ENCODE peak calls at places on chromosomes 11 and 22, in eight cellular contexts. One of them, this sample, is unnamed.
A peak's percentile ranks its signal among the peaks of the same experiment; 100 is the strongest.

GRCh38 chr22:24028533-24028932 is 17.4 kb downstream of the CABIN1 start:
- DNase-seq in PC-9: no peak
- DNase-seq in psoas muscle: no peak
- DNase-seq in DND-41: no peak
- DNase-seq in endothelial cell of umbilical vein: no peak
- DNase-seq in lower lobe of right lung: no peak
- DNase-seq in IMR-90: no peak
- DNase-seq in fibroblast of lung: no peak
- DNase-seq in this sample: peak; percentile 23

GRCh38 chr11:1157645-1158591 is at the start of gene MUC5AC:
- DNase-seq in psoas muscle: no peak
- DNase-seq in lower lobe of right lung: no peak
- DNase-seq in endothelial cell of umbilical vein: no peak
- DNase-seq in fibroblast of lung: no peak
- DNase-seq in DND-41: no peak
- DNase-seq in PC-9: no peak
- DNase-seq in IMR-90: no peak
- DNase-seq in this sample: no peak

GRCh38 chr11:79439430-79439892 is 1.4 kb downstream of the TENM4 start:
- DNase-seq in lower lobe of right lung: no peak
- DNase-seq in endothelial cell of umbilical vein: no peak
- DNase-seq in IMR-90: peak; percentile 59
- DNase-seq in PC-9: no peak
- DNase-seq in DND-41: no peak
- DNase-seq in psoas muscle: no peak
- DNase-seq in fibroblast of lung: peak; percentile 60
- DNase-seq in this sample: no peak

GRCh38 chr11:121282376-121282775 is 10.2 kb upstream of the SC5D start:
- DNase-seq in fibroblast of lung: no peak
- DNase-seq in IMR-90: no peak
- DNase-seq in DND-41: no peak
- DNase-seq in psoas muscle: no peak
- DNase-seq in endothelial cell of umbilical vein: no peak
- DNase-seq in PC-9: peak; percentile 32
- DNase-seq in lower lobe of right lung: no peak
- DNase-seq in this sample: peak; percentile 57

GRCh38 chr11:128692750-128693578 is 908 bp upstream of the FLI1 start:
- DNase-seq in endothelial cell of umbilical vein: no peak
- DNase-seq in IMR-90: no peak
- DNase-seq in lower lobe of right lung: peak; percentile 61
- DNase-seq in PC-9: no peak
- DNase-seq in psoas muscle: peak; percentile 56
- DNase-seq in DND-41: no peak
- DNase-seq in fibroblast of lung: peak; percentile 39
- DNase-seq in this sample: no peak

GRCh38 chr11:45543808-45544422 is 121.5 kb downstream of the CHST1 start:
- DNase-seq in lower lobe of right lung: no peak
- DNase-seq in endothelial cell of umbilical vein: peak; percentile 4
- DNase-seq in fibroblast of lung: peak; percentile 2
- DNase-seq in DND-41: peak; percentile 49
- DNase-seq in PC-9: no peak
- DNase-seq in psoas muscle: no peak
- DNase-seq in IMR-90: peak; percentile 4
- DNase-seq in this sample: no peak

GRCh38 chr22:27720860-27721259 is 80.7 kb downstream of the MN1 start:
- DNase-seq in DND-41: no peak
- DNase-seq in endothelial cell of umbilical vein: no peak
- DNase-seq in IMR-90: no peak
- DNase-seq in PC-9: no peak
- DNase-seq in psoas muscle: peak; percentile 31
- DNase-seq in lower lobe of right lung: no peak
- DNase-seq in fibroblast of lung: no peak
- DNase-seq in this sample: peak; percentile 40

GRCh38 chr11:92941676-92942571 is 27.5 kb upstream of the MTNR1B start:
- DNase-seq in PC-9: peak; percentile 50
- DNase-seq in endothelial cell of umbilical vein: peak; percentile 35
- DNase-seq in IMR-90: peak; percentile 50
- DNase-seq in DND-41: no peak
- DNase-seq in psoas muscle: no peak
- DNase-seq in fibroblast of lung: no peak
- DNase-seq in lower lobe of right lung: no peak
- DNase-seq in this sample: peak; percentile 28

GRCh38 chr11:124875401-124875800 is 10.2 kb downstream of the ROBO3 start:
- DNase-seq in DND-41: no peak
- DNase-seq in psoas muscle: no peak
- DNase-seq in IMR-90: no peak
- DNase-seq in lower lobe of right lung: no peak
- DNase-seq in PC-9: no peak
- DNase-seq in fibroblast of lung: no peak
- DNase-seq in endothelial cell of umbilical vein: no peak
- DNase-seq in this sample: no peak

GRCh38 chr11:86459682-86460460 is 85.2 kb downstream of the CCDC81 start:
- DNase-seq in fibroblast of lung: peak; percentile 95
- DNase-seq in PC-9: peak; percentile 96
- DNase-seq in DND-41: no peak
- DNase-seq in IMR-90: peak; percentile 95
- DNase-seq in lower lobe of right lung: peak; percentile 53
- DNase-seq in psoas muscle: peak; percentile 54
- DNase-seq in endothelial cell of umbilical vein: peak; percentile 99
- DNase-seq in this sample: peak; percentile 82

GRCh38 chr11:23313001-23313400 is 452.7 kb upstream of the CCDC179 start:
- DNase-seq in lower lobe of right lung: no peak
- DNase-seq in PC-9: no peak
- DNase-seq in IMR-90: no peak
- DNase-seq in fibroblast of lung: peak; percentile 70
- DNase-seq in DND-41: peak; percentile 5
- DNase-seq in psoas muscle: no peak
- DNase-seq in endothelial cell of umbilical vein: no peak
- DNase-seq in this sample: no peak

GRCh38 chr11:10641314-10642206 is 52.0 kb downstream of the IRAG1 start:
- DNase-seq in lower lobe of right lung: no peak
- DNase-seq in IMR-90: no peak
- DNase-seq in psoas muscle: no peak
- DNase-seq in DND-41: no peak
- DNase-seq in PC-9: no peak
- DNase-seq in fibroblast of lung: no peak
- DNase-seq in endothelial cell of umbilical vein: no peak
- DNase-seq in this sample: no peak

GRCh38 chr11:28539239-28540025 is 431.2 kb downstream of the METTL15 start:
- DNase-seq in fibroblast of lung: peak; percentile 33
- DNase-seq in IMR-90: peak; percentile 54
- DNase-seq in lower lobe of right lung: no peak
- DNase-seq in DND-41: no peak
- DNase-seq in psoas muscle: no peak
- DNase-seq in PC-9: no peak
- DNase-seq in endothelial cell of umbilical vein: no peak
- DNase-seq in this sample: no peak

GRCh38 chr11:20584093-20584774 is 15.2 kb upstream of the SLC6A5 start:
- DNase-seq in PC-9: no peak
- DNase-seq in endothelial cell of umbilical vein: no peak
- DNase-seq in lower lobe of right lung: no peak
- DNase-seq in fibroblast of lung: no peak
- DNase-seq in DND-41: no peak
- DNase-seq in IMR-90: no peak
- DNase-seq in psoas muscle: no peak
- DNase-seq in this sample: peak; percentile 80

GRCh38 chr22:24968066-24968561 is 15.6 kb downstream of the KIAA1671 start:
- DNase-seq in endothelial cell of umbilical vein: no peak
- DNase-seq in PC-9: peak; percentile 93
- DNase-seq in IMR-90: no peak
- DNase-seq in fibroblast of lung: peak; percentile 51
- DNase-seq in lower lobe of right lung: no peak
- DNase-seq in DND-41: no peak
- DNase-seq in psoas muscle: peak; percentile 37
- DNase-seq in this sample: peak; percentile 53

GRCh38 chr11:34493926-34494595 is 19.5 kb downstream of the ELF5 start:
- DNase-seq in fibroblast of lung: no peak
- DNase-seq in endothelial cell of umbilical vein: no peak
- DNase-seq in DND-41: no peak
- DNase-seq in IMR-90: no peak
- DNase-seq in lower lobe of right lung: no peak
- DNase-seq in PC-9: no peak
- DNase-seq in psoas muscle: no peak
- DNase-seq in this sample: no peak

GRCh38 chr11:66068923-66069714 is 953 bp upstream of the PACS1 start:
- DNase-seq in DND-41: no peak
- DNase-seq in psoas muscle: peak; percentile 59
- DNase-seq in lower lobe of right lung: no peak
- DNase-seq in fibroblast of lung: peak; percentile 64
- DNase-seq in IMR-90: peak; percentile 63
- DNase-seq in PC-9: no peak
- DNase-seq in endothelial cell of umbilical vein: peak; percentile 63
- DNase-seq in this sample: peak; percentile 46

GRCh38 chr11:76653674-76654309 is 16.8 kb downstream of the LRRC32 start:
- DNase-seq in PC-9: no peak
- DNase-seq in endothelial cell of umbilical vein: no peak
- DNase-seq in IMR-90: peak; percentile 95
- DNase-seq in DND-41: no peak
- DNase-seq in lower lobe of right lung: no peak
- DNase-seq in fibroblast of lung: peak; percentile 71
- DNase-seq in psoas muscle: peak; percentile 65
- DNase-seq in this sample: no peak

GRCh38 chr11:1877211-1878133 is 14.2 kb downstream of the PRR33 start:
- DNase-seq in DND-41: no peak
- DNase-seq in lower lobe of right lung: peak; percentile 47
- DNase-seq in IMR-90: no peak
- DNase-seq in PC-9: no peak
- DNase-seq in psoas muscle: peak; percentile 62
- DNase-seq in fibroblast of lung: peak; percentile 16
- DNase-seq in endothelial cell of umbilical vein: no peak
- DNase-seq in this sample: peak; percentile 23

GRCh38 chr22:39518124-39518786 is 2.1 kb upstream of the ATF4 start:
- DNase-seq in lower lobe of right lung: peak; percentile 9
- DNase-seq in endothelial cell of umbilical vein: no peak
- DNase-seq in IMR-90: peak; percentile 30
- DNase-seq in PC-9: no peak
- DNase-seq in psoas muscle: no peak
- DNase-seq in fibroblast of lung: no peak
- DNase-seq in DND-41: no peak
- DNase-seq in this sample: no peak

GRCh38 chr22:49783926-49784629 is 43.6 kb downstream of the BRD1 start:
- DNase-seq in PC-9: no peak
- DNase-seq in lower lobe of right lung: peak; percentile 32
- DNase-seq in DND-41: no peak
- DNase-seq in endothelial cell of umbilical vein: no peak
- DNase-seq in fibroblast of lung: no peak
- DNase-seq in IMR-90: no peak
- DNase-seq in psoas muscle: peak; percentile 10
- DNase-seq in this sample: no peak

GRCh38 chr11:69304686-69305085 is 10.7 kb downstream of the MYEOV start:
- DNase-seq in DND-41: no peak
- DNase-seq in IMR-90: no peak
- DNase-seq in endothelial cell of umbilical vein: no peak
- DNase-seq in psoas muscle: no peak
- DNase-seq in lower lobe of right lung: no peak
- DNase-seq in PC-9: no peak
- DNase-seq in fibroblast of lung: no peak
- DNase-seq in this sample: no peak

GRCh38 chr22:22692707-22693530 is 48.5 kb downstream of the GGTLC2 start:
- DNase-seq in psoas muscle: no peak
- DNase-seq in lower lobe of right lung: no peak
- DNase-seq in DND-41: peak; percentile 54
- DNase-seq in IMR-90: peak; percentile 57
- DNase-seq in endothelial cell of umbilical vein: peak; percentile 36
- DNase-seq in fibroblast of lung: peak; percentile 25
- DNase-seq in PC-9: peak; percentile 46
- DNase-seq in this sample: peak; percentile 39

GRCh38 chr11:8671242-8671641 is 11.2 kb downstream of the TRIM66 start:
- DNase-seq in psoas muscle: peak; percentile 47
- DNase-seq in endothelial cell of umbilical vein: peak; percentile 92
- DNase-seq in IMR-90: peak; percentile 97
- DNase-seq in fibroblast of lung: peak; percentile 96
- DNase-seq in lower lobe of right lung: no peak
- DNase-seq in PC-9: no peak
- DNase-seq in DND-41: no peak
- DNase-seq in this sample: peak; percentile 94
- H3K4me3 ChIP-seq in psoas muscle: no peak overlapping the region
- H3K4me3 ChIP-seq in endothelial cell of umbilical vein: no peak overlapping the region
- H3K4me3 ChIP-seq in IMR-90: no peak overlapping the region
- H3K4me3 ChIP-seq in fibroblast of lung: no peak overlapping the region
- H3K4me3 ChIP-seq in lower lobe of right lung: no peak overlapping the region
- H3K4me3 ChIP-seq in PC-9: no peak overlapping the region
- H3K4me3 ChIP-seq in DND-41: no peak overlapping the region
- H3K4me3 ChIP-seq in this sample: no peak overlapping the region

DNA sequence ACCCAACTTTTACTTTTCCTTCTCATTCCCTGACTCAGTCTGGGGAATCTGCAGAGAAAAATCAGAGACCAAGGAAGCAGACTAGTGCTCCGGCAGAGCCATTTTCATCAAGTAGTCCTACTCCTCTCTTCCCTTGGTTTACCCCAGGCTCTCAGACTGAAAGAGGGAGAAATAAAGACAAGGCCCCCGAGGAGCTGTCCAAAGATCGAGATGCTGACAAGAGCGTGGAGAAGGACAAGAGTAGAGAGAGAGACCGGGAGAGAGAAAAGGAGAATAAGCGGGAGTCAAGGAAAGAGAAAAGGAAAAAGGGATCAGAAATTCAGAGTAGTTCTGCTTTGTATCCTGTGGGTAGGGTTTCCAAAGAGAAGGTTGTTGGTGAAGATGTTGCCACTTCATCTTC is 37.2 kb downstream of the KMT2A start:
- DNase-seq in psoas muscle: no peak
- DNase-seq in fibroblast of lung: no peak
- DNase-seq in PC-9: no peak
- DNase-seq in lower lobe of right lung: no peak
- DNase-seq in DND-41: no peak
- DNase-seq in IMR-90: no peak
- DNase-seq in endothelial cell of umbilical vein: no peak
- DNase-seq in this sample: no peak
- H3K27me3 ChIP-seq in psoas muscle: no peaks in the 10 kb centered on the region
- H3K27me3 ChIP-seq in fibroblast of lung: no peaks in the 10 kb centered on the region
- H3K27me3 ChIP-seq in PC-9: no peaks in the 10 kb centered on the region
- H3K27me3 ChIP-seq in lower lobe of right lung: no peaks in the 10 kb centered on the region
- H3K27me3 ChIP-seq in DND-41: no peaks in the 10 kb centered on the region
- H3K27me3 ChIP-seq in IMR-90: no peaks in the 10 kb centered on the region
- H3K27me3 ChIP-seq in endothelial cell of umbilical vein: no peaks in the 10 kb centered on the region
- H3K27me3 ChIP-seq in this sample: no peaks in the 10 kb centered on the region

GRCh38 chr11:132028380-132029240 is 658.2 kb downstream of the NTM start:
- DNase-seq in PC-9: no peak
- DNase-seq in psoas muscle: peak; percentile 25
- DNase-seq in fibroblast of lung: no peak
- DNase-seq in DND-41: peak; percentile 64
- DNase-seq in endothelial cell of umbilical vein: peak; percentile 74
- DNase-seq in IMR-90: peak; percentile 73
- DNase-seq in lower lobe of right lung: no peak
- DNase-seq in this sample: peak; percentile 61
- TF ChIP-seq CTCF in PC-9: no peak
- TF ChIP-seq CTCF in psoas muscle: peak; percentile 4
- TF ChIP-seq CTCF in fibroblast of lung: peak; percentile 79
- TF ChIP-seq CTCF in DND-41: peak; percentile 75
- TF ChIP-seq CTCF in endothelial cell of umbilical vein: peak; percentile 61
- TF ChIP-seq CTCF in IMR-90: peak; percentile 61
- TF ChIP-seq CTCF in lower lobe of right lung: peak; percentile 58
- TF ChIP-seq CTCF in this sample: peak; percentile 46

DNA sequence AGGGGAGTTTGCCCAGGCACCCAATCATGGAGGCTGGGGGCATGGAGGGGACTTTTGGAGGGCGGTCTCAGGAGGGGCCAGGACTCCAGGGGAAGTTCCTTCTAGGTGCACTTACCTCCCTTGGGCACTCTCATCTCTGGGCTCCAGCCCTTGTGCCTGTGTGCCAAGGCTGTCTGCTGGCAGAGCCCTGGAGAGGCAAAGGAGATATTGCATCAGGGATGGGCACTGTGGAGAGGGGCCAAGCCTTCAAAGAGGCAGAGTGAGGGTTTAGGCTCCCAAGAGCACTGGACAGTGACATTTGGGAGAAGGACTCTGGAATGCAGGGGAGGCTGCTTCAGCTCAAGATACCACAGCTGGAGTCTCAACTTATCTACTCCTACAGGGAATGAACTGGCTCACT is 32.2 kb upstream of the TFIP11 start:
- DNase-seq in lower lobe of right lung: no peak
- DNase-seq in endothelial cell of umbilical vein: no peak
- DNase-seq in fibroblast of lung: no peak
- DNase-seq in IMR-90: no peak
- DNase-seq in DND-41: no peak
- DNase-seq in psoas muscle: no peak
- DNase-seq in PC-9: no peak
- DNase-seq in this sample: no peak
- H3K4me3 ChIP-seq in lower lobe of right lung: no peak overlapping the region
- H3K4me3 ChIP-seq in endothelial cell of umbilical vein: no peak overlapping the region
- H3K4me3 ChIP-seq in fibroblast of lung: no peak overlapping the region
- H3K4me3 ChIP-seq in IMR-90: no peak overlapping the region
- H3K4me3 ChIP-seq in DND-41: no peak overlapping the region
- H3K4me3 ChIP-seq in psoas muscle: no peak overlapping the region
- H3K4me3 ChIP-seq in PC-9: no peak overlapping the region
- H3K4me3 ChIP-seq in this sample: no peak overlapping the region